ENCODE peak calls at places on chromosomes 1 and 21, in four cellular contexts. L is GM12878, X is HepG2, G is K562. D is an unnamed sample.

GRCh38 chr21:32411366-32412161 is 942 bp upstream of the EVA1C start:
- DNase-seq in L (no peak), X (no peak), G (peak), D (peak)

GRCh38 chr1:160993544-160993943 is 27.4 kb downstream of the F11R start:
- DNase-seq in L (no peak), X (peak), G (no peak), D (no peak)

GRCh38 chr1:15519625-15520024 is 4.4 kb downstream of the CASP9 start:
- DNase-seq in L (no peak), X (no peak), G (no peak), D (no peak)

GRCh38 chr1:70945266-70945665 is 102.3 kb downstream of the PTGER3 start:
- DNase-seq in L (no peak), X (no peak), G (no peak), D (no peak)

GRCh38 chr21:36579898-36580297 is 100.0 kb upstream of the CLDN14 start:
- DNase-seq in L (no peak), X (no peak), G (no peak), D (no peak)

GRCh38 chr1:15305366-15305765 is 58.3 kb downstream of the FHAD1 start:
- DNase-seq in L (no peak), X (no peak), G (no peak), D (no peak)

GRCh38 chr21:26177187-26177586 is 6.6 kb upstream of the APP start:
- DNase-seq in L (no peak), X (no peak), G (no peak), D (no peak)

GRCh38 chr21:46500224-46500861 is 41.7 kb downstream of the DIP2A start:
- DNase-seq in L (no peak), X (peak), G (peak), D (no peak)

GRCh38 chr1:91676030-91676429 is 175.4 kb downstream of the CDC7 start:
- DNase-seq in L (no peak), X (no peak), G (no peak), D (no peak)

GRCh38 chr1:225885336-225885735 is 3.2 kb upstream of the TMEM63A start:
- DNase-seq in L (no peak), X (no peak), G (no peak), D (no peak)

GRCh38 chr1:192559115-192560006 is 16.2 kb upstream of the RGS1 start:
- DNase-seq in L (no peak), X (no peak), G (no peak), D (no peak)

GRCh38 chr1:115717541-115717940 is 51.0 kb downstream of the CASQ2 start:
- DNase-seq in L (no peak), X (peak), G (peak), D (peak)

GRCh38 chr1:25993197-25993951 is 4.5 kb downstream of the PAFAH2 start:
- DNase-seq in L (no peak), X (no peak), G (peak), D (no peak)
- TF ChIP-seq JUNB in L (no peak), X (no peak), G (no peak), D (no peak)

GRCh38 chr1:203307690-203308126 is 2.4 kb downstream of the BTG2 start:
- DNase-seq in L (no peak), X (no peak), G (no peak), D (peak)

GRCh38 chr1:203304919-203305808 is at the start of gene BTG2:
- DNase-seq in L (no peak), X (peak), G (peak), D (peak)

GRCh38 chr1:203306970-203307541 is 1.7 kb downstream of the BTG2 start:
- DNase-seq in L (no peak), X (no peak), G (no peak), D (no peak)

GRCh38 chr1:203305809-203306088 is 430 bp downstream of the BTG2 start:
- DNase-seq in L (no peak), X (no peak), G (no peak), D (no peak)

DNA sequence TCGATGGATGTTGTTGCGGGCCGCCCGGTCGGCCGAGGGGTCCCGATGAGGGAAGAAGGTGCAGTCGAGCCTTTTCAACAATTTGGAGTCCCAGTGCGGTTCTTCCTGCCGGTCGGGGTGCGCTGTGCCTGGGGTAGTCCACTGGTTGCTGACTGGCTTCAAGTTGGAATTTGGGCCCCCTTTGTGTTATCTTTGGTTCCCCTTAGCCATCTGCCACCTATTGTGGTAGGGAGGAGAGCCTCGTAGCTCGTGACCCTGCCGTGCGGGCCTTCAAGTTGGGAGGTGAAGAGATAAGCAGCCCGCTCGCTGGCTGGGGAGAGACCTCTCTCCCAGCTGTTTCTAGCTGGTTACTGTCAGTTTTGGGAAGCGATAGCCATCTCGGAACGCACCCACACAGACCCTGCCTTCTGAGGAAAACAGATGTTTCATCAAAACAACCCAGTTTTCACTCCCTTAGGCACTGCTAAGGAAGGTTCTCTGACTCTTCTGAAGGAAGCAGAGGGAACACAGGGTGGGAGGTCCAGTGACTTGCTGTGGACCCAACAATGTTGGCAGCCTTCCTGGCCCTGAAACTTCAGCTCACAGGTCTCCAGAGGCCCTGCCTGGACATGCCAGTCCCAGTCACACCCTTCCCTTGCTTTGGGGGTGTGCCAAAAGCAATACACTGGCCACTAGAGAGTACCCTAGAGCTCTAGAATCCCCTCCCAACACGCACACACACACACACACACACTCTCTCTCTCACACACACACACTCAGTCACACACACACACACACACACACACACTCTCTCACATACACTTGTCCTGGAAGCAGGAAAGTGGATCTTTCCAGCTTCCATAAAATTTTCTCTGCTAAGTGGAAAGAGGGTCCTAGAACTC is 1.0 kb downstream of the BTG2 start:
- DNase-seq in L (no peak), X (peak), G (peak), D (no peak)
- H2AFZ ChIP-seq in L (no peak), X (no peak), G (peak), D (peak)

DNA sequence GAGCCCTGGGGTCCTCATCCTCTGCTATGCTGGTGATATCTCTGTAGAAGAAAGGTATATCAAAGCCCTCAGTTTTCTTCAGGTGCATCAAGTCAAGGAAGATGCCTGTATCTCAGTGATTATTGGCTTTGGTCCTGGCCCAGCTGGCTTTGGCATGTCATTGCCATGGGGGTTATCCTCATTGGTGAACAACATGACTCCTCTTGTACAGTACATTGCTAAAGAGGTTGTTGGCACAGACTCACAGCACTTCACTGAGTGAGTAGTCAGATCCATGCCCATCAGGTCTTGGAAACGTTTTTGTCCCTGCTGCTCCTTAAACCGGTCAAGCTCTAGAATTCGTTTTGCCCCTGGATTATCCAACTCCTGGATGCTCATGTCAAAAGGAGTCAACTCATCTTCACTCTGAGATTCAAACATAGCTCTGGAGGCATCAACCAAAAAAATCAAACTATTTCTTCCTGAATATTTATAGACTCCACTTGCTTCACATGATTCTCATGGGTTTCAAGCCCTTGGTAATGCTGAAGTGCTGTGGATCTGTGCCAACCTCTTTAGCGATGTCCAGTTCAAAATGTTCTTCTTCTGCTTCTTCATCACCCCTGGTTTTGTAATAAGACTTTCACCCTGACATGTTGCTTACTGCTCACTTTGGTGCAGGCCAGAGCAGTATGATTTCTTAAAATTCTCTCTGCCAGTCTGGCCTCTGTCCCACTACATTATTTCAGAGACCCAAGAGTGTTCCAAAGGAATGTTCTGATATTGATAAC is 43.0 kb upstream of the RAB3GAP2 start:
- DNase-seq in L (no peak), X (no peak), G (no peak), D (no peak)
- TF ChIP-seq JUNB in L (no peak), X (no peak), G (no peak), D (no peak)

GRCh38 chr1:233338102-233338501 is 10.6 kb downstream of the MAP3K21 start:
- DNase-seq in L (no peak), X (no peak), G (no peak), D (no peak)
- H2AFZ ChIP-seq in L (no peak), X (no peak), G (no peak), D (no peak)

D was measured in GM23338.